ENCODE peak calls at places on chromosomes 3 and 15, in nine cellular contexts. Z is neuronal stem cell, R is IMR-90, M is DND-41, K is SK-N-SH, H is neural progenitor cell, W is HepG2, L is Karpas-422, D is fibroblast of lung. P is an unnamed sample.

GRCh38 chr15:28977377-28978010 is 91.7 kb downstream of the APBA2 start:
- DNase-seq in K (no peak), L (no peak), M (no peak), W (no peak), R (peak; percentile 98), H (peak; percentile 47), D (peak; percentile 96), Z (no peak), P (no peak)

GRCh38 chr3:100769693-100770092 is 60.4 kb downstream of the TFG start:
- DNase-seq in Z (peak; percentile 8), M (no peak), W (no peak), L (no peak), D (no peak), R (no peak), H (peak; percentile 79), K (no peak), P (peak; percentile 44)

GRCh38 chr3:31534036-31534435 is 1.3 kb downstream of the STT3B start:
- DNase-seq in L (peak; percentile 72), Z (no peak), H (no peak), W (peak; percentile 43), D (peak; percentile 37), R (peak; percentile 17), K (peak; percentile 30), M (no peak), P (no peak)

GRCh38 chr3:171606151-171606751 is 146.0 kb upstream of the TNIK start:
- DNase-seq in W (no peak), H (no peak), L (no peak), M (no peak), R (peak; percentile 33), Z (no peak), D (peak; percentile 8), K (no peak), P (no peak)

GRCh38 chr3:152471814-152472605 is 203.3 kb downstream of the MBNL1 start:
- DNase-seq in Z (peak; percentile 41), H (peak; percentile 61), M (peak; percentile 66), R (peak; percentile 54), L (peak; percentile 84), D (peak; percentile 72), K (peak; percentile 49), W (peak; percentile 52), P (peak; percentile 18)

GRCh38 chr3:182575941-182576340 is 217.4 kb upstream of the ATP11B start:
- DNase-seq in H (no peak), M (no peak), L (no peak), K (no peak), W (no peak), Z (no peak), R (no peak), D (no peak), P (no peak)

GRCh38 chr3:125410922-125411321 is 35.8 kb upstream of the ZNF148 start:
- DNase-seq in H (no peak), R (no peak), D (no peak), W (no peak), K (no peak), L (peak; percentile 37), Z (no peak), M (no peak), P (no peak)

GRCh38 chr3:16897254-16897926 is 12.6 kb downstream of the PLCL2 start:
- DNase-seq in R (peak; percentile 23), W (no peak), D (peak; percentile 43), M (no peak), L (no peak), H (no peak), K (peak; percentile 43), Z (no peak), P (no peak)

GRCh38 chr3:50205719-50206276 is 727 bp downstream of the SLC38A3 start:
- DNase-seq in M (no peak), H (peak; percentile 80), W (peak; percentile 73), Z (no peak), R (no peak), L (peak; percentile 66), D (no peak), K (peak; percentile 62), P (no peak)

GRCh38 chr3:60675424-60675823 is 575.8 kb downstream of the FHIT start:
- DNase-seq in W (no peak), Z (no peak), R (no peak), K (no peak), D (no peak), H (no peak), L (no peak), M (no peak), P (no peak)

GRCh38 chr15:70200511-70200991 is 102.8 kb upstream of the TLE3 start:
- DNase-seq in Z (no peak), H (no peak), W (no peak), M (no peak), L (peak; percentile 74), K (peak; percentile 80), R (no peak), D (peak; percentile 19), P (no peak)

DNA sequence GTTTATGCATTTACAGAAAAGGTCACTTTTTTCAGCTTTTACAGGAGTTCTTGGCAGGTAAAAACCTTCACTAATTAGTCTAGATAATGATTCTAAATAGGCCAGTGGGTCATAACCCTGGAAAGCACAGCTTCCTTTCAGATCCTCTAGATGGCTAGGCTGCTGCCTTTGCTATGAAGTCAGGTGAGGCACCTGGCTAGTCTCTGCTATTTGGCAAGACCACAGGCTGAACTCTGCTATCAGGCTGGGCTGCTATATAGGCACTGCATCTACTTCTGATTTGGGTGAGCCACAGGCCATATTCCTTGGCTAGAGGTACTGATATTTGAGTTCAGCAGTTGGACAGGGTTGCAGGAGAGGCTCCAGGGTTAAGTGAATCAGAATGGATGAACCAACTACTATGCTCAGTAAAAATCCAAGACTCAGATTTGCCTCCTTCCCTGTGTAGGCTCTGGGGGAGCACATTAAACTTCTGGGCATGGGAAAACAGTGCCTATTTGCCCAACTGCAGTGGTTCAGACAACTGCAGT is 665.7 kb upstream of the TBL1XR1 start:
- DNase-seq in H (no peak), L (no peak), K (no peak), W (no peak), M (no peak), Z (no peak), D (no peak), R (no peak), P (no peak)
- H3K9me3 ChIP-seq in H (peaks cover 9% of the 10 kb centered on the region), L (peaks cover 5% of the 10 kb centered on the region), K (peaks cover 17% of the 10 kb centered on the region), W (peaks cover 8% of the 10 kb centered on the region), M (peaks cover 6% of the 10 kb centered on the region), Z (peaks cover 15% of the 10 kb centered on the region), D (no peaks in the 10 kb centered on the region), R (peaks cover 13% of the 10 kb centered on the region), P (peaks cover 15% of the 10 kb centered on the region)

GRCh38 chr3:127392146-127392470 is 104.3 kb upstream of the PRR20G start:
- DNase-seq in D (no peak), R (no peak), Z (no peak), K (no peak), W (no peak), L (peak; percentile 62), M (no peak), H (peak; percentile 71), P (no peak)
- H3K9ac ChIP-seq in D (no peak overlapping the region), R (no peak overlapping the region), Z (no peak overlapping the region), K (no peak overlapping the region), W (no peak overlapping the region), L (no peak overlapping the region), M (no peak overlapping the region), H (no peak overlapping the region), P (no peak overlapping the region)

GRCh38 chr3:126525853-126526667 is 2.1 kb downstream of the CHST13 start:
- DNase-seq in K (no peak), L (no peak), M (no peak), W (no peak), Z (no peak), R (no peak), H (no peak), D (no peak), P (no peak)

GRCh38 chr3:126522363-126522788 is 1.6 kb upstream of the CHST13 start:
- DNase-seq in L (peak; percentile 70), W (peak; percentile 60), K (peak; percentile 88), Z (peak; percentile 74), D (peak; percentile 50), H (peak; percentile 80), R (peak; percentile 33), M (peak; percentile 56), P (peak; percentile 40)

GRCh38 chr3:126525091-126525852 is 1.3 kb downstream of the CHST13 start:
- DNase-seq in W (peak; percentile 38), L (no peak), K (no peak), Z (no peak), D (no peak), R (no peak), H (no peak), M (no peak), P (no peak)

GRCh38 chr3:126524429-126524988 is 554 bp downstream of the CHST13 start:
- DNase-seq in H (no peak), K (peak; percentile 86), Z (peak; percentile 29), L (no peak), M (no peak), W (peak; percentile 69), D (no peak), R (no peak), P (no peak)

GRCh38 chr3:126523745-126524428 is at the start of gene CHST13:
- DNase-seq in H (peak; percentile 91), K (peak; percentile 91), Z (peak; percentile 56), W (peak; percentile 87), M (no peak), L (no peak), R (peak; percentile 16), D (peak; percentile 12), P (peak; percentile 48)
- H3K4me3 ChIP-seq in H (peak within 1 kb of the TSS; percentile 66), K (peak within 1 kb of the TSS; percentile 56), Z (peak within 1 kb of the TSS; percentile 79), W (peak within 1 kb of the TSS; percentile 70), M (no peak within 1 kb of the TSS), L (no peak within 1 kb of the TSS), R (peak within 1 kb of the TSS; percentile 17), D (peak within 1 kb of the TSS; percentile 10), P (peak within 1 kb of the TSS; percentile 44)

GRCh38 chr3:104279617-104280016 is 1087.1 kb upstream of the ALCAM start:
- DNase-seq in W (no peak), M (peak; percentile 28), K (no peak), L (no peak), D (peak; percentile 61), H (no peak), Z (no peak), R (peak; percentile 50), P (no peak)
- H3K9me3 ChIP-seq in W (peaks cover 64% of the 10 kb centered on the region), M (peaks cover 17% of the 10 kb centered on the region), K (peaks cover 24% of the 10 kb centered on the region), L (peaks cover 18% of the 10 kb centered on the region), D (no peaks in the 10 kb centered on the region), H (peaks cover 17% of the 10 kb centered on the region), Z (peaks cover 10% of the 10 kb centered on the region), R (peaks cover 4% of the 10 kb centered on the region), P (peaks cover 64% of the 10 kb centered on the region)

P was measured in NT2/D1.